ENCODE peak calls at places on chromosomes 11 and 22, in four cellular contexts. V, H, N and U are unnamed samples.

GRCh38 chr11:128624269-128625170 is 37.2 kb upstream of the ETS1 start:
- DNase-seq in N (no peak), H (no peak), V (no peak), U (no peak)

GRCh38 chr11:2311456-2312201 is 9.8 kb downstream of the TSPAN32 start:
- DNase-seq in N (no peak), H (no peak), V (no peak), U (no peak)

GRCh38 chr11:60816590-60817157 is 25.2 kb upstream of the CCDC86 start:
- DNase-seq in N (no peak), V (no peak), H (no peak), U (no peak)

GRCh38 chr11:65400295-65401072 is 14.0 kb downstream of the FRMD8 start:
- DNase-seq in H (no peak), N (no peak), V (no peak), U (no peak)

GRCh38 chr11:62345862-62346261 is 8.6 kb downstream of the ASRGL1 start:
- DNase-seq in H (no peak), V (no peak), N (no peak), U (no peak)

GRCh38 chr11:62539238-62539925 is 7.2 kb downstream of the AHNAK start:
- DNase-seq in H (no peak), V (no peak), N (peak; percentile 38), U (no peak)

GRCh38 chr11:126335463-126335760 is 20.1 kb upstream of the ST3GAL4 start:
- DNase-seq in V (no peak), N (no peak), H (no peak), U (no peak)

GRCh38 chr11:96200243-96200642 is 142.8 kb downstream of the MAML2 start:
- DNase-seq in V (no peak), N (no peak), H (no peak), U (no peak)

GRCh38 chr11:88345408-88345807 is 7.9 kb upstream of the CTSC start:
- DNase-seq in H (no peak), N (no peak), V (no peak), U (no peak)

GRCh38 chr11:118650366-118650765 is 29.1 kb downstream of the TREH start:
- DNase-seq in V (no peak), N (no peak), H (no peak), U (no peak)

GRCh38 chr11:129643031-129643721 is 172.5 kb upstream of the TMEM45B start:
- DNase-seq in N (no peak), H (no peak), V (no peak), U (no peak)

GRCh38 chr22:45144928-45145327 is 18.8 kb upstream of the NUP50 start:
- DNase-seq in V (no peak), N (no peak), H (no peak), U (no peak)

GRCh38 chr11:119297938-119298337 is 19.0 kb downstream of the MCAM start:
- DNase-seq in H (no peak), N (no peak), V (no peak), U (no peak)

GRCh38 chr22:48984639-48985038 is 843.0 kb downstream of the BRD1 start:
- DNase-seq in V (no peak), H (no peak), N (no peak), U (no peak)

GRCh38 chr11:118696673-118697226 is 17.3 kb upstream of the TREH start:
- DNase-seq in N (no peak), H (no peak), V (no peak), U (no peak)

GRCh38 chr11:104968365-104968855 is at the start of gene CASP4:
- DNase-seq in V (peak; percentile 18), H (peak; percentile 56), N (no peak), U (peak; percentile 72)

GRCh38 chr11:55942785-55943392 is 6.7 kb upstream of the OR5I1 start:
- DNase-seq in H (peak; percentile 23), N (peak; percentile 5), V (peak; percentile 18), U (peak; percentile 22)

GRCh38 chr11:36953986-36954385 is 355.9 kb upstream of the RAG2 start:
- DNase-seq in V (no peak), N (no peak), H (no peak), U (no peak)

GRCh38 chr11:83194284-83195175 is 1.0 kb downstream of the ANKRD42 start:
- DNase-seq in V (no peak), N (peak; percentile 36), H (peak; percentile 38), U (no peak)

GRCh38 chr11:108524422-108524821 is 26.2 kb upstream of the POGLUT3 start:
- DNase-seq in H (no peak), N (no peak), V (no peak), U (no peak)

GRCh38 chr22:36010090-36010489 is 18.5 kb downstream of the RBFOX2 start:
- DNase-seq in V (no peak), H (no peak), N (peak; percentile 42), U (no peak)

GRCh38 chr22:26428515-26429457 is at the start of gene ASPHD2:
- DNase-seq in N (peak; percentile 83), V (no peak), H (no peak), U (no peak)

GRCh38 chr11:33892906-33893594 is 1.2 kb upstream of the LMO2 start:
- DNase-seq in H (no peak), V (no peak), N (peak; percentile 74), U (no peak)

GRCh38 chr11:122319842-122320555 is 204.0 kb upstream of the BLID start:
- DNase-seq in V (no peak), H (no peak), N (no peak), U (no peak)

GRCh38 chr11:57434640-57435546 is 8.0 kb upstream of the SLC43A3 start:
- DNase-seq in N (no peak), H (peak; percentile 94), V (no peak), U (no peak)

GRCh38 chr11:848988-849824 is 6.6 kb downstream of the TSPAN4 start:
- DNase-seq in V (no peak), N (no peak), H (no peak), U (no peak)

GRCh38 chr11:68099474-68100405 is 21.4 kb downstream of the CHKA start:
- DNase-seq in N (no peak), V (no peak), H (peak; percentile 99), U (no peak)

GRCh38 chr11:113006916-113007445 is 45.8 kb downstream of the NCAM1 start:
- DNase-seq in H (no peak), V (no peak), N (no peak), U (no peak)

GRCh38 chr11:32105871-32106312 is 15.0 kb downstream of the RCN1 start:
- DNase-seq in N (no peak), V (no peak), H (no peak), U (no peak)

GRCh38 chr11:8720868-8721739 is 38.5 kb downstream of the RPL27A start:
- DNase-seq in H (no peak), V (peak; percentile 44), N (no peak), U (no peak)

DNA sequence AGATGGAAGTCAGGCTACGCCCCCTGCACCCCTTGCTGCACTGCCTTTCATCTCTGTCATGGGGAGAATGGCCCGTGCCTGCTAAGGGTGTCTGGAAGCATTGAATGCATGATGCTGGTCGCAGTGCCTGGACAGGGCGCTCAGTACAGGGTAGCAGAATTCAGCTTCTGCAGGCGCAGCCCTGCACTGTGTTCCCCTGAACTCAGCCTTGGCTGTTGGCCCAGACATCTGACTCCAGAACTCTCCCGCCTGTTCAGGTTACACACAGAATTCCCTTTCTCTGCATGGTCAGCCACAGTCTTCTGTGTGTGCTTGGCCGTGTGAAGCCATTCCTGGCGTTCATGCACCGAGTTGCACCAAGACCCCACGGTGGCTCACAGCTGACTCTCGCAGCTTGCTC is 55.4 kb downstream of the MPPED1 start:
- DNase-seq in H (no peak), V (no peak), N (no peak), U (no peak)
- TF ChIP-seq TCF7L2 in H (no peak), V (no peak), N (no peak), U (no peak)

GRCh38 chr11:44747836-44748235 is 21.1 kb downstream of the TSPAN18 start:
- DNase-seq in V (no peak), H (no peak), N (no peak), U (no peak)
- H3K27ac ChIP-seq in V (no peak overlapping the region), H (no peak overlapping the region), N (no peak overlapping the region), U (no peak overlapping the region)

DNA sequence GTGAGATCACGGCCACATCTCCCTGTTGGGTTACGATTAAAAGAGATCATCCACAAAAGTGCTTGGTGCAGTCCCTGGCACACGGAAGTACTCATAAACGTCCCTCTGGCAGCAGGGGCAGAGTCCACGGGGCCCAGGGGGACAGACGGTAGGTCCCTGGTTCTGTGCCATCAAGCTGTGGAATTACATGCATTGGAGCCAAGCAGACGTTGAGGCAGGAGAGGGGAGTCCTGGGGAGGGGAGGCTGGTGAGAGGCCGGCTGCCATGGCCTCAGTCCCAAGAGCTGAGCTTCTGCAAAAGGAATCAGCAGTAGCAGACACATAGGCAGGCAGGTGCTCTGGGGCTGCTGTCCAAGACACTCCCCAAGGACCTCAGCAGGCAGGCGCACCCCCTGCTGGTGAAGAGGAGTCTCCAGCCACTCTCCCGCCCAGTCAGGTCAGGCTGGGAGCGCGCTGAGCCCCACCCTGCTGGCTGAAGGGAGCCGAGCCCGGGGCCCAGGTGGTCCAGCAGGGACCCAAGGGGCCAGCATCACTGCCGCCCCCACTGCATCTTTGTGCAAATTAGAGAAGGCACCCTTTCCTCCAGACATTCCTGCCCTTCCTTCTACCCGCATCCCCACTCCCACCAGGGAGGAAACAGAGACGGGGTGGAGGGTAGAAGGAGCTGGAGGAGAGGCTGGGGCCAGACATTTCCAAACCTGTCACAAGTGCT is 7.6 kb upstream of the KCTD17 start:
- DNase-seq in H (peak; percentile 77), N (peak; percentile 74), V (peak; percentile 47), U (peak; percentile 24)
- TF ChIP-seq REST in H (no peak), N (no peak), V (no peak), U (no peak)

GRCh38 chr11:15258433-15259350 is 144.0 kb downstream of the INSC start:
- DNase-seq in H (peak; percentile 62), V (peak; percentile 51), N (no peak), U (no peak)
- TF ChIP-seq TCF7L2 in H (no peak), V (no peak), N (no peak), U (no peak)